ENCODE peak calls at places on chromosomes 11 and 22, in four cellular contexts. One of them, this sample, is unnamed.

GRCh38 chr11:102293873-102294601 is 23.2 kb upstream of the BIRC3 start:
- DNase-seq in cardiac muscle cell: peak
- DNase-seq in ovary: no peak
- DNase-seq in GM06990: peak
- DNase-seq in this sample: no peak

GRCh38 chr11:102666331-102666957 is 39.1 kb downstream of the MMP27 start:
- DNase-seq in cardiac muscle cell: peak
- DNase-seq in ovary: no peak
- DNase-seq in GM06990: no peak
- DNase-seq in this sample: peak

GRCh38 chr11:102914238-102915043 is 39.7 kb upstream of the MMP12 start:
- DNase-seq in cardiac muscle cell: peak
- DNase-seq in ovary: no peak
- DNase-seq in GM06990: no peak
- DNase-seq in this sample: no peak

GRCh38 chr11:69644071-69644961 is 3.4 kb downstream of the CCND1 start:
- DNase-seq in cardiac muscle cell: peak
- DNase-seq in ovary: peak
- DNase-seq in GM06990: no peak
- DNase-seq in this sample: peak

GRCh38 chr11:59040607-59041006 is 45.5 kb upstream of the GLYATL1B start:
- DNase-seq in cardiac muscle cell: no peak
- DNase-seq in ovary: no peak
- DNase-seq in GM06990: no peak
- DNase-seq in this sample: no peak

GRCh38 chr11:10588904-10589303 is 20.4 kb upstream of the LYVE1 start:
- DNase-seq in cardiac muscle cell: no peak
- DNase-seq in ovary: no peak
- DNase-seq in GM06990: no peak
- DNase-seq in this sample: no peak

GRCh38 chr11:79525257-79525656 is 84.4 kb upstream of the TENM4 start:
- DNase-seq in cardiac muscle cell: no peak
- DNase-seq in ovary: no peak
- DNase-seq in GM06990: no peak
- DNase-seq in this sample: no peak

GRCh38 chr11:102456381-102456780 is 3.8 kb upstream of the TMEM123 start:
- DNase-seq in cardiac muscle cell: no peak
- DNase-seq in ovary: no peak
- DNase-seq in GM06990: no peak
- DNase-seq in this sample: no peak

GRCh38 chr22:50209893-50210292 is 9.1 kb downstream of the SELENOO start:
- DNase-seq in cardiac muscle cell: peak
- DNase-seq in ovary: peak
- DNase-seq in GM06990: no peak
- DNase-seq in this sample: no peak

GRCh38 chr22:36486619-36487384 is 5.4 kb upstream of the TXN2 start:
- DNase-seq in cardiac muscle cell: peak
- DNase-seq in ovary: no peak
- DNase-seq in GM06990: no peak
- DNase-seq in this sample: no peak

GRCh38 chr11:35166369-35167360 is 27.7 kb downstream of the CD44 start:
- DNase-seq in cardiac muscle cell: no peak
- DNase-seq in ovary: no peak
- DNase-seq in GM06990: no peak
- DNase-seq in this sample: peak
- TF ChIP-seq CTCF in cardiac muscle cell: no peak
- TF ChIP-seq CTCF in ovary: no peak
- TF ChIP-seq CTCF in GM06990: peak
- TF ChIP-seq CTCF in this sample: peak

GRCh38 chr11:25039165-25039564 is 542.3 kb downstream of the LUZP2 start:
- DNase-seq in cardiac muscle cell: no peak
- DNase-seq in ovary: no peak
- DNase-seq in GM06990: no peak
- DNase-seq in this sample: no peak
- H3K4me3 ChIP-seq in cardiac muscle cell: no peak
- H3K4me3 ChIP-seq in ovary: no peak
- H3K4me3 ChIP-seq in GM06990: no peak
- H3K4me3 ChIP-seq in this sample: no peak

DNA sequence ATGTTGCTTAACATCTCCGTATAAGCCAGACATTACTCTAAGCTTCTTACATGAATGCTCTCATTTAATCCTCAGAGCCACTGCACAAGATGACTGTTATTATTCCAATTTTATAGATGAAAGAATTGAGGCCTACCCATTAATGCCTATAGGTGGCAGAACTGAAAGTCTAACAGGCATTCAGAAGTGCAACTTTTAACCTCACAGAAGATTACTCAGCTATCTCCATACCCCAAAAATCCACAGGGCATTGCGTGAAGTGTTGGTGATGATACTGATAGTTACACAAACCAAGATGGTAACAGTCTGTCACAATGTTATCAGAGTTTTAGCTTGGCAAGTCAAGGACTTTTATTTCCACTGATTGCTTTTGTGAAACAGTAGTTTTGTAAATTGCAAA is 130.5 kb downstream of the ARHGAP42 start:
- DNase-seq in cardiac muscle cell: no peak
- DNase-seq in ovary: no peak
- DNase-seq in GM06990: no peak
- DNase-seq in this sample: no peak
- TF ChIP-seq CTCF in cardiac muscle cell: no peak
- TF ChIP-seq CTCF in ovary: no peak
- TF ChIP-seq CTCF in GM06990: no peak
- TF ChIP-seq CTCF in this sample: peak

GRCh38 chr22:31937328-31937727 is 7.0 kb upstream of the YWHAH start:
- DNase-seq in cardiac muscle cell: peak
- DNase-seq in ovary: no peak
- DNase-seq in GM06990: no peak
- DNase-seq in this sample: no peak
- H3K4me3 ChIP-seq in cardiac muscle cell: no peak
- H3K4me3 ChIP-seq in ovary: no peak
- H3K4me3 ChIP-seq in GM06990: no peak
- H3K4me3 ChIP-seq in this sample: no peak

GRCh38 chr11:108593214-108593909 is at the start of gene EXPH5:
- DNase-seq in cardiac muscle cell: peak
- DNase-seq in ovary: peak
- DNase-seq in GM06990: peak
- DNase-seq in this sample: peak
- TF ChIP-seq CTCF in cardiac muscle cell: no peak
- TF ChIP-seq CTCF in ovary: no peak
- TF ChIP-seq CTCF in GM06990: no peak
- TF ChIP-seq CTCF in this sample: no peak

GRCh38 chr11:121194731-121195596 is 93.9 kb downstream of the TECTA start:
- DNase-seq in cardiac muscle cell: peak
- DNase-seq in ovary: peak
- DNase-seq in GM06990: no peak
- DNase-seq in this sample: no peak
- H3K4me3 ChIP-seq in cardiac muscle cell: no peak
- H3K4me3 ChIP-seq in ovary: no peak
- H3K4me3 ChIP-seq in GM06990: peak
- H3K4me3 ChIP-seq in this sample: no peak

GRCh38 chr11:65316979-65317786 is 2.5 kb downstream of the CDC42EP2 start:
- DNase-seq in cardiac muscle cell: no peak
- DNase-seq in ovary: peak
- DNase-seq in GM06990: no peak
- DNase-seq in this sample: no peak
- TF ChIP-seq CTCF in cardiac muscle cell: no peak
- TF ChIP-seq CTCF in ovary: peak
- TF ChIP-seq CTCF in GM06990: no peak
- TF ChIP-seq CTCF in this sample: no peak

GRCh38 chr11:119741369-119742262 is 12.6 kb upstream of the NECTIN1 start:
- DNase-seq in cardiac muscle cell: peak
- DNase-seq in ovary: no peak
- DNase-seq in GM06990: peak
- DNase-seq in this sample: no peak
- H3K4me3 ChIP-seq in cardiac muscle cell: peak
- H3K4me3 ChIP-seq in ovary: no peak
- H3K4me3 ChIP-seq in GM06990: no peak
- H3K4me3 ChIP-seq in this sample: no peak

DNA sequence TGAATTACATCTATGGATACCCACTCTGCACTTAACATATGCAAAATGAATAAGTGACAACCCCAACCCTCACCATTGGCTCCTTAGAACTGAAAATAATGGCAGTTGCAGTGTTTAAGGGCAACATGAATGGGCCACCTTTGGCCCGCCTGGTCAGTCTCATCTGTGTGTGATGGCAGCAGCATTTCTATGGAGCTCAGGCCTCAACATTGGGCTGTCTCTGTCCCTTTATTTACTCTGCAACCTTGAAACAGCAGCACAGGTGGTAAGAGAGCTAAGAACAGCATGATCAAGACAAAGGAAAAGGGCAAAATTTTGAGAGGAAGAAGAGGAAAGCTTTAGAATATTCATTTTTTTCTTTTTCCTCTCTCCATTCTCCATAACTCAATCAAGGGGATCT is 38.3 kb upstream of the TMEM135 start:
- DNase-seq in cardiac muscle cell: no peak
- DNase-seq in ovary: no peak
- DNase-seq in GM06990: no peak
- DNase-seq in this sample: no peak
- TF ChIP-seq CTCF in cardiac muscle cell: no peak
- TF ChIP-seq CTCF in ovary: no peak
- TF ChIP-seq CTCF in GM06990: no peak
- TF ChIP-seq CTCF in this sample: no peak

GRCh38 chr11:128891410-128891861 is 280 bp downstream of the KCNJ5 start:
- DNase-seq in cardiac muscle cell: no peak
- DNase-seq in ovary: peak
- DNase-seq in GM06990: no peak
- DNase-seq in this sample: no peak
- H3K4me3 ChIP-seq in cardiac muscle cell: peak
- H3K4me3 ChIP-seq in ovary: peak
- H3K4me3 ChIP-seq in GM06990: no peak
- H3K4me3 ChIP-seq in this sample: no peak

This sample was measured in retinal pigment epithelial cell.